ENCODE peak calls at places on chromosomes 5 and 9, in nine cellular contexts. I, D, N, F, R, V, W, E and A are unnamed samples.

GRCh38 chr5:180330810-180331646 is 22.1 kb downstream of the GFPT2 start:
- DNase-seq in I (peak), D (peak), N (no peak), F (no peak), R (no peak), V (peak), W (no peak), E (peak), A (peak)

GRCh38 chr5:143987751-143988560 is 176.0 kb downstream of the HMHB1 start:
- DNase-seq in I (no peak), D (no peak), N (no peak), F (no peak), R (no peak), V (no peak), W (no peak), E (no peak), A (no peak)

GRCh38 chr5:181191526-181192336 is 13.3 kb downstream of the TRIM7 start:
- DNase-seq in I (peak), D (peak), N (no peak), F (peak), R (peak), V (peak), W (peak), E (peak), A (peak)

GRCh38 chr9:27801511-27801910 is 228.2 kb upstream of the C9orf72 start:
- DNase-seq in I (no peak), D (no peak), N (no peak), F (no peak), R (no peak), V (no peak), W (no peak), E (no peak), A (no peak)

GRCh38 chr5:28473531-28474107 is 1435.2 kb upstream of the CDH9 start:
- DNase-seq in I (no peak), D (no peak), N (peak), F (no peak), R (no peak), V (peak), W (no peak), E (no peak), A (peak)

GRCh38 chr5:132464155-132464939 is 26.2 kb downstream of the IRF1 start:
- DNase-seq in I (no peak), D (no peak), N (no peak), F (no peak), R (no peak), V (peak), W (no peak), E (no peak), A (no peak)

GRCh38 chr5:144189800-144190429 is 19.2 kb downstream of the KCTD16 start:
- DNase-seq in I (no peak), D (no peak), N (no peak), F (no peak), R (no peak), V (peak), W (peak), E (peak), A (peak)

GRCh38 chr5:9430306-9430705 is 115.6 kb downstream of the SEMA5A start:
- DNase-seq in I (no peak), D (no peak), N (no peak), F (no peak), R (no peak), V (no peak), W (no peak), E (no peak), A (no peak)

GRCh38 chr5:144468542-144468941 is 297.9 kb downstream of the KCTD16 start:
- DNase-seq in I (no peak), D (no peak), N (no peak), F (no peak), R (no peak), V (no peak), W (no peak), E (no peak), A (no peak)

GRCh38 chr9:74846771-74847170 is 41.0 kb downstream of the TRPM6 start:
- DNase-seq in I (no peak), D (no peak), N (peak), F (no peak), R (no peak), V (no peak), W (no peak), E (no peak), A (no peak)

GRCh38 chr5:32542216-32543059 is 42.9 kb upstream of the SUB1 start:
- DNase-seq in I (no peak), D (no peak), N (no peak), F (no peak), R (no peak), V (no peak), W (no peak), E (no peak), A (peak)

GRCh38 chr9:126235350-126235740 is 91.3 kb upstream of the MVB12B start:
- DNase-seq in I (no peak), D (no peak), N (no peak), F (no peak), R (peak), V (no peak), W (no peak), E (no peak), A (no peak)

GRCh38 chr5:168600409-168600808 is 21.2 kb upstream of the PANK3 start:
- DNase-seq in I (no peak), D (no peak), N (no peak), F (no peak), R (peak), V (no peak), W (no peak), E (no peak), A (no peak)

GRCh38 chr5:91487420-91487819 is 104.3 kb upstream of the ARRDC3 start:
- DNase-seq in I (no peak), D (no peak), N (no peak), F (no peak), R (no peak), V (no peak), W (no peak), E (no peak), A (no peak)

GRCh38 chr9:112881366-112881765 is 9.3 kb downstream of the SLC46A2 start:
- DNase-seq in I (no peak), D (no peak), N (no peak), F (no peak), R (no peak), V (no peak), W (no peak), E (no peak), A (peak)

GRCh38 chr9:112334319-112334828 is 955 bp upstream of the PTBP3 start:
- DNase-seq in I (no peak), D (no peak), N (no peak), F (no peak), R (no peak), V (no peak), W (peak), E (no peak), A (peak)

GRCh38 chr5:164146223-164146622 is 640.8 kb downstream of the MAT2B start:
- DNase-seq in I (no peak), D (no peak), N (no peak), F (no peak), R (no peak), V (no peak), W (no peak), E (no peak), A (no peak)

GRCh38 chr9:96051423-96051822 is 175.9 kb downstream of the ERCC6L2 start:
- DNase-seq in I (no peak), D (no peak), N (no peak), F (no peak), R (no peak), V (no peak), W (no peak), E (no peak), A (no peak)

GRCh38 chr9:72978724-72979123 is 25.9 kb upstream of the ALDH1A1 start:
- DNase-seq in I (no peak), D (no peak), N (no peak), F (no peak), R (no peak), V (peak), W (no peak), E (peak), A (peak)

GRCh38 chr5:174947548-174947947 is 223.2 kb downstream of the MSX2 start:
- DNase-seq in I (no peak), D (no peak), N (no peak), F (no peak), R (no peak), V (no peak), W (no peak), E (no peak), A (no peak)

GRCh38 chr5:21219966-21220365 is 1232.0 kb upstream of the CDH18 start:
- DNase-seq in I (no peak), D (no peak), N (no peak), F (no peak), R (no peak), V (no peak), W (no peak), E (no peak), A (no peak)

GRCh38 chr9:69357030-69357853 is 32.2 kb downstream of the ENTREP1 start:
- DNase-seq in I (no peak), D (peak), N (no peak), F (no peak), R (no peak), V (no peak), W (no peak), E (no peak), A (no peak)

GRCh38 chr5:55151923-55152842 is 7.8 kb upstream of the GPX8 start:
- DNase-seq in I (no peak), D (no peak), N (no peak), F (no peak), R (no peak), V (no peak), W (no peak), E (peak), A (peak)

GRCh38 chr9:16718952-16719351 is 151.5 kb downstream of the BNC2 start:
- DNase-seq in I (no peak), D (no peak), N (no peak), F (no peak), R (no peak), V (no peak), W (no peak), E (no peak), A (peak)

GRCh38 chr5:134100283-134101011 is 14.0 kb upstream of the TCF7 start:
- DNase-seq in I (no peak), D (no peak), N (no peak), F (peak), R (no peak), V (peak), W (peak), E (no peak), A (peak)

GRCh38 chr5:52947208-52947607 is 41.9 kb upstream of the ITGA2 start:
- DNase-seq in I (no peak), D (no peak), N (no peak), F (no peak), R (no peak), V (no peak), W (no peak), E (no peak), A (peak)

GRCh38 chr5:149666212-149666852 is 63.8 kb upstream of the PPARGC1B start:
- DNase-seq in I (no peak), D (no peak), N (no peak), F (no peak), R (no peak), V (no peak), W (no peak), E (no peak), A (peak)

GRCh38 chr5:3606121-3606831 is 10.6 kb downstream of the IRX1 start:
- DNase-seq in I (no peak), D (no peak), N (no peak), F (peak), R (peak), V (no peak), W (no peak), E (no peak), A (no peak)

GRCh38 chr5:68953151-68953884 is 140.5 kb upstream of the SLC30A5 start:
- DNase-seq in I (peak), D (no peak), N (no peak), F (no peak), R (no peak), V (no peak), W (no peak), E (peak), A (no peak)

GRCh38 chr9:75106856-75107255 is 18.5 kb downstream of the OSTF1 start:
- DNase-seq in I (peak), D (peak), N (no peak), F (no peak), R (no peak), V (no peak), W (no peak), E (no peak), A (no peak)

GRCh38 chr5:141825836-141826560 is 52.2 kb downstream of the PCDH1 start:
- DNase-seq in I (no peak), D (no peak), N (no peak), F (no peak), R (no peak), V (no peak), W (no peak), E (no peak), A (peak)
- TF ChIP-seq CTCF in I (no peak), D (peak), N (peak), F (peak), R (peak), V (peak), W (no peak), E (peak), A (peak)

DNA sequence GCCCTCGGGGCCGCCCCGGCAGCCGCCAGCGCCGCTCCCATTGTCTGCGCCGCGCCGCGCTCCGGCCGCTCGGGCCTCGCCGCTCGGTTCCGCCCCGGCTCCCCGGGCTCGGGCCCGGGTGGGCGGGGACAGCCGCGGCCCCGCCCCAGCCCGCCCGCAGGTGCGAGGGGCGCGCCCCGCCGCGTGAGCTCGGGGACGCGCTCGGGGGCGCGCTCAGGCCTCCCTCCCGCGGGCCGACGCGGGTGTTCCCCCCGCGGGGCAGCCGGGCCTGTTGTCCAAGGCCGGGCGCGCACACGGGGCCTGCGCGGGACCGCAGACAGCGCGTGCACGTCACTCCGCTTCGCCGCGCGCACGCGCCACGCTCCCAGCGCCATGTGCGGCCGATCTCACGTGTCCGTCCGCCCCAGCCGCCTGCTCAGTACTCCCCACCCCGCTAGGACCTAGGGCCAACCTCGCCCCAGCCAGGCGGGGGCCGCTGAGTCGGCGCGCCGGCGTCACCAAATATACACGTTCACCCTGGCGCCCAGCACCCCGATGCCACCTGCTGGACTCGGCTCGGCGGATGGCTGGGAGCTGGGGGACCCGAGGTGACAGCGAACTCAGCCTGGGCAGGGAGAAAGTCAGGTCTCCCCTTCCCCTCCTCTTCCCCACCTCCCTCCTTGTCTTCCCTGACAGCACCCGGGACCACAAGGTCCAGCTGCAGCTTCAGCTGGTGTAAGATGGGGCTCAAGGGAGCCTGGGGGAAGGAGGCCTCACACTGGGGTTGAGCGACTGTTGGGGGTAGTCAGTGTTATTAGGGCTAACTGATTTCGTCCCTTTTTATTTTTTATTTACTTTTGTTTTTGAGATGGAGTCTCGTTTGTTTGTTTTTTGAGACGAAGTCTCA is 14.3 kb downstream of the GBGT1 start:
- DNase-seq in I (peak), D (peak), N (peak), F (peak), R (peak), V (peak), W (peak), E (peak), A (peak)
- TF ChIP-seq CTCF in I (no peak), D (no peak), N (no peak), F (no peak), R (no peak), V (no peak), W (peak), E (peak), A (no peak)

GRCh38 chr5:118095100-118095499 is 893.2 kb downstream of the DTWD2 start:
- DNase-seq in I (no peak), D (no peak), N (no peak), F (no peak), R (no peak), V (no peak), W (no peak), E (no peak), A (no peak)
- TF ChIP-seq CTCF in I (no peak), D (no peak), N (no peak), F (no peak), R (no peak), V (no peak), W (no peak), E (no peak), A (no peak)

DNA sequence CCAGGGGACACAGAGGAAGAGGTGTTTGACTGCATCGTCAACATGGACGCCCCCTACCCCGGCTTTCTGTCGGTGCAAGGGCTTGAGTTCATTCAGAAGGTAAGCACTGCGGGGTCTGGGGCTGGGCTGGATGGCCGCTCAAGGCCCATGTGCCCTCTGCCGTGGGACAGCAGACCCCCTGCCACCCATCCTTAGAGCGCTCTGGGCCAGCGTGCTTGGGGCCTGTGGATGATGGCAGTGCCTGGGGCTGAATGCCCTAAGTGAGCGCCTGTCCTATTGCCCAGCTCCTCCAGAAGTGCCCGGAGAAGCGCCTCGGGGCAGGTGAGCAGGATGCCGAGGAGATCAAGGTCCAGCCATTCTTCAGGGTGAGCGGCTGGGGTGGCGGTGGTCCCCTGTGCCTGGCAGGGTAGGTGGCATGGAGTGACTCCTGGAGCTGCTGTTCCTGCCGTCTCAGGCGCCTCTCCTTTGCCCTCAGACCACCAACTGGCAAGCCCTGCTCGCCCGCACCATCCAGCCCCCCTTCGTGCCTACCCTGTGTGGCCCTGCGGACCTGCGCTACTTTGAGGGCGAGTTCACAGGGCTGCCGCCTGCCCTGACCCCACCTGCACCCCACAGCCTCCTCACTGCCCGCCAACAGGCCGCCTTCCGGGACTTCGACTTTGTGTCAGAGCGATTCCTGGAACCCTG is 3.9 kb downstream of the ZDHHC12 start:
- DNase-seq in I (no peak), D (no peak), N (no peak), F (no peak), R (no peak), V (no peak), W (no peak), E (no peak), A (no peak)
- TF ChIP-seq CTCF in I (no peak), D (no peak), N (no peak), F (no peak), R (no peak), V (no peak), W (no peak), E (no peak), A (no peak)

GRCh38 chr9:32260481-32260880 is 124.0 kb upstream of the ACO1 start:
- DNase-seq in I (no peak), D (no peak), N (no peak), F (no peak), R (no peak), V (no peak), W (no peak), E (no peak), A (no peak)

GRCh38 chr9:32265037-32265436 is 119.4 kb upstream of the ACO1 start:
- DNase-seq in I (no peak), D (no peak), N (no peak), F (no peak), R (no peak), V (no peak), W (no peak), E (no peak), A (peak)

GRCh38 chr9:32258482-32258881 is 126.0 kb upstream of the ACO1 start:
- DNase-seq in I (no peak), D (no peak), N (no peak), F (no peak), R (no peak), V (no peak), W (no peak), E (no peak), A (no peak)

DNA sequence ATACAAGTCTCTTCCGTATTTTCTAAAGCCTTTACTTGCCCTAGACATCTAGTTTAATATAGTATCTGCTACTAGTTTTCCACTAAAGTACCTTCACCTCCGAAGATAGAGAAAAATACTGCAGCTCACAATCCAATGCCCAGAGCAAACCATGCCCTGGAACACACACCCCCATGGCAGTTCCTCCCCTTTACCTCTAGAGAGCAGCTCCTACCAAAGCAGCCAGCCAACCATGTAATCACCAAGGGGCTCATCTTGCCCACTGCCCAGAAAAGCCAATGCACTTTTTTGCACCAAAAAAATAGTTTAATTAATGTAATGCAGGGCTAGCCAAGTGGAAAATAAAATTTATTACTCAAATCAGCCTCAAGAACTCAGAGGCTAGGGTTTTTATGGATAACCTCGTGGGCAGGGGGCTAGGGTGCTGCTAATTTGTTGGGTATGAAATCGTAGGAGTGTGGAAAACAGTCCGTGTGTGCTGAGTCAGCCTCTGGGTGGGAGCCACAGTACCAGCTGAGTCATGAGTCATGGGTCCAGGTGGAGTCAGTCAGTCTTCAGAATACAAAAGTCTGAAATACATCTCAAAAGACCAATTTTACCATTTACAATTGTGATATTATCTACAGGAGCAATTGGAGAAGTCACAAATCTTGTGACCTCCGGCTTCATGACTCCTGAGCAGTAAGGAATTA is 120.1 kb upstream of the ACO1 start:
- DNase-seq in I (peak), D (no peak), N (no peak), F (no peak), R (peak), V (no peak), W (no peak), E (no peak), A (peak)
- TF ChIP-seq CTCF in I (no peak), D (no peak), N (no peak), F (no peak), R (peak), V (no peak), W (no peak), E (no peak), A (no peak)

DNA sequence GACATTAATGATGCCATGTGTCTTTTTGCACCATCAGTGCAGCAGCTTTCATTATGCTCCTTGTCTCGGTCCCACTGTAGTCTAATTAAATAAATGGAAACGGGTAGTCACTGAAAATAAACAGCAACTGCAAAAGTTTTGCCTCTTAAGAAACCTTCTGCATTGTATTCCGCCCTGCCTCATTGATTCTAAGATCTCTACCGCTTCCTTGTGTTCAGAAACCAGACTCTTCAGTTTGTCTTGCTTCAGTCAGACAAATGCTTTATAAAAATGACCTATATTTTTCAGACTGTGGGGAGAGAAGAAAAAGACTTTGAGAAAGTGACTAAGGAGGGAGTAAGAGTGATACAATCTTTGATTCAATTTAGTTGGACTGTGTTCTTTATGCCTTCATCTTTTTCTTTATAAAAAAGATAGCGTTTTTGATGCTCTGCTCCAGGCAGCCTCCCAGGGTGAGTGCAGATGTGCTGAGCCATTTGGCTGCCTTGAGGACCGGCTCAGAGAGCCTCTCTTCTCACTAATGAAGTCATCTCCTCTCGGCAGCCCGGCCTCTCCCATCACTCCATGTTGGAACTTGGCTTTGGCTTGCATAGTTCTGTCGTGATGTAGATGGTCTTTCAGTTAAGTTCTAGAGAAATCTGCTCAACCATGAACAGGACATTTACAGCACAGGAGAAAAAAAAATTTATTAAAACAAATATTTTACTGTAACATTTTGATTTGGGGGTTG is 4.1 kb upstream of the VCAN start:
- DNase-seq in I (no peak), D (peak), N (no peak), F (no peak), R (no peak), V (no peak), W (no peak), E (peak), A (peak)
- TF ChIP-seq CTCF in I (no peak), D (no peak), N (no peak), F (no peak), R (no peak), V (no peak), W (no peak), E (peak), A (peak)

GRCh38 chr9:121598167-121599000 is 53.0 kb upstream of the DAB2IP start:
- DNase-seq in I (peak), D (peak), N (no peak), F (peak), R (peak), V (peak), W (no peak), E (peak), A (peak)
- TF ChIP-seq CTCF in I (peak), D (peak), N (no peak), F (no peak), R (no peak), V (no peak), W (no peak), E (peak), A (peak)